ENCODE peak calls at places on chromosomes 5 and 9, in eight cellular contexts. G is glutamatergic neuron, W is lower leg skin, U is tibial nerve, L is pancreas, M is Calu3, H is AG09319, F is choroid plexus epithelial cell. C is an unnamed sample.

GRCh38 chr9:79127661-79128060 is 444.1 kb upstream of the TLE4 start:
- DNase-seq in F (no peak), H (no peak), U (no peak), G (no peak), W (no peak), L (no peak), M (no peak), C (no peak)

GRCh38 chr9:116959775-116960174 is 272.7 kb downstream of the TRIM32 start:
- DNase-seq in W (no peak), G (peak), M (no peak), U (no peak), L (no peak), F (no peak), H (no peak), C (peak)

GRCh38 chr5:31186672-31187267 is 6.7 kb upstream of the CDH6 start:
- DNase-seq in W (no peak), L (no peak), H (no peak), F (peak), U (no peak), M (no peak), G (no peak), C (no peak)

GRCh38 chr9:21848615-21849014 is 46.2 kb downstream of the MTAP start:
- DNase-seq in L (no peak), W (no peak), U (no peak), M (no peak), H (no peak), G (no peak), F (no peak), C (no peak)

GRCh38 chr5:173920866-173921265 is 32.7 kb downstream of the CPEB4 start:
- DNase-seq in W (no peak), F (peak), G (no peak), H (no peak), U (no peak), M (no peak), L (no peak), C (no peak)

GRCh38 chr9:77022783-77023440 is 3.5 kb downstream of the FOXB2 start:
- DNase-seq in G (peak), U (no peak), F (no peak), L (no peak), M (no peak), W (no peak), H (no peak), C (peak)

GRCh38 chr9:21481470-21482057 is 549 bp downstream of the IFNE start:
- DNase-seq in H (no peak), G (no peak), W (no peak), M (no peak), L (no peak), U (no peak), F (no peak), C (no peak)

GRCh38 chr5:68239485-68239884 is 23.9 kb downstream of the PIK3R1 start:
- DNase-seq in F (peak), H (no peak), L (no peak), M (no peak), W (peak), G (peak), U (peak), C (no peak)

GRCh38 chr5:40780199-40780598 is 18.0 kb downstream of the PRKAA1 start:
- DNase-seq in M (no peak), W (no peak), H (no peak), F (no peak), L (no peak), U (no peak), G (no peak), C (no peak)

GRCh38 chr9:14400658-14400995 is 86.7 kb upstream of the NFIB start:
- DNase-seq in L (no peak), G (peak), W (peak), F (peak), M (peak), H (peak), U (peak), C (no peak)

DNA sequence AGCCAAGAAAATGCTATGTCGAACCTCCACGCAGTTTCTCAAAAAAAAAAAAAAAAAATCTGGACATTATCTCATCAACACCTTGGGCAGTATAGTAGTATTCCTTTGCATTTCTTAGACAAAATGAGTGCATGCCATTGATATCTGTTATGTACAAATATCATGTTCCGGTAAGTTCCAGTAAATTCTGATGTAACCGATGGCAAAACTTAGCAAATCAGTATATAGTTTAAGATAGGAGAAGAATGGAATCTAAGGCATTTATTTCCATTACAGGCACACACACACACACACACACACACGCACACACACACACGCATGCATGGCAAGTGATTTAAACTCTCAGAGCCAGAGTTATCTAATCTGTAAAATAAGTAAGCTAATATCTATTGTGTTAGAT is 356.5 kb upstream of the TUSC1 start:
- DNase-seq in F (peak), L (no peak), U (no peak), H (no peak), W (no peak), G (no peak), M (no peak), C (no peak)
- TF ChIP-seq CTCF in F (no peak), L (no peak), U (no peak), H (no peak), W (no peak), G (no peak), M (no peak), C (no peak)

GRCh38 chr5:96520345-96520744 is 87.3 kb upstream of the PCSK1 start:
- DNase-seq in G (no peak), U (no peak), W (no peak), L (no peak), F (no peak), M (no peak), H (no peak), C (no peak)

GRCh38 chr5:96517294-96517693 is 84.2 kb upstream of the PCSK1 start:
- DNase-seq in U (no peak), W (no peak), F (peak), L (no peak), G (no peak), M (no peak), H (peak), C (no peak)

DNA sequence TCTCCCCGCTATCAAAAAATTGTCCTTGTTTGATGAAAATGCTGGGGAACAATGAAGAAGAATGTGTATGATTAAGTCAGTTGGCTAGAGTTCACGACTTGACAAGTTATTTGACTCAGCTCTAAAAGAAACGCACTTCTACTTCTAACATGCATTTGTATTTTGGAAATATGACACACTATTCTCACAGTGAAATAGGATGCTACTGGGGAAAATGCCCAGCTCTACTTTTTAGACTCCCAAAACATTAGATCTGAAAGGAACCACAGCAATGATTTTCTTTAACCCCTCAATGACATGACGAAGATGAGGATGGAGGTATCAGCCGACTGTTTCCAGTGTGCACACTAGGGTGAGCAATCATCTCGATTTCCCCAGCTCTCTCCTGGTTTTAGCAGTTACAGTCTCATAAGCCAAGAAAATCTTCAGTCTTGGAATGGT is 83.6 kb upstream of the PCSK1 start:
- DNase-seq in W (no peak), G (no peak), H (no peak), M (no peak), U (no peak), L (no peak), F (no peak), C (no peak)
- TF ChIP-seq CTCF in W (no peak), G (no peak), H (no peak), M (no peak), U (no peak), L (no peak), F (no peak), C (no peak)

DNA sequence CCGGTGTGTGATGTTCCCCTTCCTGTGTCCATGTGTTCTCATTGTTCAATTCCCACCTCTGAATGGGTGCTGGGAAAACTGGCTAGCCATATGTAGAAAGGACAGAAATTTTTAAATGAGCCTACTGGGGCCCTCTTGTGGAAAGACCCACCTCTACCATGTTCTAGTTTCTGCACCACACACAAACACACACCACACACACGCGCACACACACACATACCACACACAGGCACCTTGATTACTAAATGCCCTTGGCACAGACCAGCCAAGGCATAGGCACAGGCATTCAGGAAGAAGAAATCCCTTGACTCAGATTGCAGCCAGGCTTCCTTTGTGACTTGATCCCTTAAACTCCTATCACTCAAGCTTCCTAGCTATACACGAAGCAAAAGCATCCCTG is 60.5 kb downstream of the SIL1 start:
- DNase-seq in F (peak), H (no peak), G (no peak), U (no peak), M (peak), W (no peak), L (no peak), C (no peak)
- TF ChIP-seq CTCF in F (peak), H (no peak), G (peak), U (no peak), M (no peak), W (no peak), L (no peak), C (peak)

GRCh38 chr9:87336407-87336806 is 161.3 kb upstream of the DAPK1 start:
- DNase-seq in L (no peak), F (peak), G (peak), U (no peak), M (no peak), H (no peak), W (no peak), C (no peak)
- TF ChIP-seq CTCF in L (no peak), F (peak), G (no peak), U (no peak), M (no peak), H (peak), W (no peak), C (no peak)

DNA sequence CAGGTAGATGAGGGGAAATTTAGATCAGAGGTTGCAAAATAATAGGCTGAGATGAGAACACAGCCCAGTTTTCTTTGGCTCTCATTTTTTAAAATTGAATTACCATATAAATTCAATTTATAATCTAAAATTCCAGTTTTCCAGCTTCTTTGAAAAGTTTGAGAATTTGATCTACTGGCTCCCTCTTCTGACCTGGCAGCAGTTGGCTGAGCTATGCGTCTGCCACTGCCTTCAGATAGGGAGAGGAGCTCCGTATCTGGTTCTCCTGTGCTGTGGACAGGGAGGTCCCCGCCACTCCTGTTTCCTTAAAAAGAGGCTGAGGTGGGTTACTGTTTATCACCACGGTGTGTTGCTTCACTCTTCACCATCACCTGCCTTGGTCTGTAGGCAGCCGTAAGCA is 103.7 kb downstream of the ARHGAP26 start:
- DNase-seq in M (no peak), W (no peak), G (no peak), L (no peak), H (no peak), F (peak), U (no peak), C (no peak)
- TF ChIP-seq CTCF in M (no peak), W (no peak), G (no peak), L (no peak), H (peak), F (peak), U (peak), C (no peak)

GRCh38 chr5:23977996-23978395 is 470.6 kb downstream of the PRDM9 start:
- DNase-seq in H (no peak), G (no peak), U (no peak), M (peak), F (no peak), W (no peak), L (no peak), C (no peak)
- TF ChIP-seq CTCF in H (no peak), G (peak), U (no peak), M (peak), F (peak), W (no peak), L (no peak), C (peak)

DNA sequence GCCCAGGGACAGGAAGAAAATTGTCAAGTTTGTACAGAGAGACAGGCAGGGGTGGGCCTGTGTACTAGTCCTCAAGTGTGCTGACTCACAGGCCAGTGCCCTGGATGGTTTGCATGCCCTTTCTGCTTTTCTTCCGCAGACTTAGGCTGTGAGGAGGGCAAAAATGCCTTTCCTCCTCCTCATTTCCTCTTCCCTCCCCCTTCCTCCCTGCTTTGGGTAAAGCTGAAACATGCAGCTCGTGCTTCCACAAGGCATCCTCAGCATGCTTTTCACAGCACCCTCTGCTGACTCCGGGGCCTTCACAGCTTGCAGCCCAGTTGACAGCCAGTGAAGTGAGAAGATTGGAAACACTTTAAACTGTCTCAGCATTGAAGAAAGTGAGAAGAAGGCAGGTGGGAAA is 138.6 kb downstream of the GRIA1 start:
- DNase-seq in F (peak), W (peak), M (peak), H (peak), L (no peak), U (no peak), G (peak), C (peak)
- TF ChIP-seq CTCF in F (peak), W (no peak), M (no peak), H (peak), L (no peak), U (no peak), G (no peak), C (no peak)

C was measured in neural crest cell.